ENCODE peak calls at places on chromosome 7, in ten cellular contexts. P is GM10248; I is GM23338; H is T-helper 2 cell; V is A673; G is ascending aorta; F is HEK293T; Q is activated CD4-positive, CD25-positive, alpha-beta regulatory T cell treated with anti-CD3 and anti-CD28 coated beads, Interleukin-2, amount 50 U/mL, for 16 hours; Z is stimulated activated CD4-positive, alpha-beta T cell treated with anti-CD3 and anti-CD28 coated beads, Interleukin-1b, Interleukin-23, amount 100 ng/mL, for 24 hours; C is DMS 273 treated with DMSO at 0.1 percent for 48 hours. L is an unnamed sample.

GRCh38 chr7:22665816-22666375 is 61.1 kb upstream of the IL6 start:
- DNase-seq in P (no peak), I (no peak), H (no peak), V (no peak), G (no peak), F (no peak), Q (no peak), Z (no peak), C (no peak), L (no peak)

GRCh38 chr7:152059311-152059710 is 33.8 kb downstream of the GALNT11 start:
- DNase-seq in P (no peak), I (no peak), H (no peak), V (no peak), G (no peak), F (no peak), Q (no peak), Z (no peak), C (no peak), L (no peak)

GRCh38 chr7:107559864-107560263 is 3.9 kb downstream of the COG5 start:
- DNase-seq in P (no peak), I (no peak), H (no peak), V (peak; percentile 12), G (no peak), F (no peak), Q (no peak), Z (no peak), C (no peak), L (no peak)

GRCh38 chr7:128361463-128362441 is at the start of gene PRRT4:
- DNase-seq in P (peak; percentile 50), I (peak; percentile 72), H (peak; percentile 20), V (peak; percentile 72), G (no peak), F (peak; percentile 72), Q (peak; percentile 10), Z (no peak), C (peak; percentile 28), L (peak; percentile 42)

GRCh38 chr7:139118234-139118802 is 8.8 kb upstream of the ZC3HAV1 start:
- DNase-seq in P (peak; percentile 51), I (peak; percentile 53), H (no peak), V (no peak), G (no peak), F (peak; percentile 62), Q (no peak), Z (no peak), C (no peak), L (no peak)

GRCh38 chr7:157743781-157744525 is 407.1 kb downstream of the DNAJB6 start:
- DNase-seq in P (no peak), I (no peak), H (no peak), V (no peak), G (no peak), F (no peak), Q (no peak), Z (no peak), C (no peak), L (no peak)

GRCh38 chr7:139675127-139676110 is 102.4 kb downstream of the HIPK2 start:
- DNase-seq in P (no peak), I (no peak), H (no peak), V (no peak), G (no peak), F (no peak), Q (no peak), Z (no peak), C (peak; percentile 49), L (no peak)

GRCh38 chr7:1755783-1756626 is 85.9 kb downstream of the ELFN1 start:
- DNase-seq in P (no peak), I (no peak), H (no peak), V (no peak), G (no peak), F (no peak), Q (no peak), Z (no peak), C (no peak), L (no peak)

GRCh38 chr7:11858668-11859302 is 26.8 kb upstream of the THSD7A start:
- DNase-seq in P (no peak), I (no peak), H (no peak), V (no peak), G (no peak), F (no peak), Q (no peak), Z (no peak), C (no peak), L (no peak)

GRCh38 chr7:115910541-115911164 is 119.9 kb downstream of the TFEC start:
- DNase-seq in P (no peak), I (peak; percentile 70), H (no peak), V (peak; percentile 71), G (no peak), F (peak; percentile 12), Q (no peak), Z (no peak), C (peak; percentile 24), L (no peak)

GRCh38 chr7:85475071-85475470 is 288.2 kb upstream of the SEMA3D start:
- DNase-seq in P (no peak), I (no peak), H (no peak), V (no peak), G (no peak), F (no peak), Q (no peak), Z (no peak), C (no peak), L (no peak)

GRCh38 chr7:129298268-129298893 is 73.6 kb downstream of the AHCYL2 start:
- DNase-seq in P (peak; percentile 62), I (peak; percentile 84), H (no peak), V (peak; percentile 59), G (no peak), F (peak; percentile 42), Q (peak; percentile 23), Z (peak; percentile 7), C (no peak), L (peak; percentile 17)

GRCh38 chr7:100679129-100679926 is 5.8 kb downstream of the GNB2 start:
- DNase-seq in P (no peak), I (no peak), H (no peak), V (no peak), G (no peak), F (no peak), Q (no peak), Z (no peak), C (no peak), L (no peak)

GRCh38 chr7:24864214-24864817 is 107.1 kb upstream of the GSDME start:
- DNase-seq in P (no peak), I (no peak), H (no peak), V (no peak), G (no peak), F (no peak), Q (no peak), Z (no peak), C (no peak), L (no peak)

GRCh38 chr7:26782501-26782900 is 81.9 kb downstream of the SKAP2 start:
- DNase-seq in P (no peak), I (no peak), H (no peak), V (peak; percentile 5), G (no peak), F (no peak), Q (no peak), Z (no peak), C (no peak), L (no peak)

GRCh38 chr7:64902806-64903721 is at the start of gene ZNF273:
- DNase-seq in P (peak; percentile 89), I (peak; percentile 98), H (peak; percentile 71), V (peak; percentile 95), G (peak; percentile 96), F (peak; percentile 80), Q (peak; percentile 84), Z (peak; percentile 72), C (peak; percentile 93), L (peak; percentile 94)

GRCh38 chr7:14973712-14974428 is 71.3 kb upstream of the DGKB start:
- DNase-seq in P (no peak), I (no peak), H (no peak), V (no peak), G (no peak), F (no peak), Q (no peak), Z (no peak), C (no peak), L (no peak)

GRCh38 chr7:30936650-30937245 is 25.1 kb downstream of the AQP1 start:
- DNase-seq in P (no peak), I (no peak), H (no peak), V (no peak), G (no peak), F (no peak), Q (no peak), Z (no peak), C (no peak), L (no peak)

GRCh38 chr7:35513192-35513591 is 181.7 kb downstream of the HERPUD2 start:
- DNase-seq in P (no peak), I (no peak), H (no peak), V (no peak), G (no peak), F (no peak), Q (no peak), Z (no peak), C (no peak), L (no peak)

GRCh38 chr7:156155988-156156733 is 343.9 kb upstream of the SHH start:
- DNase-seq in P (no peak), I (no peak), H (no peak), V (no peak), G (no peak), F (no peak), Q (no peak), Z (no peak), C (no peak), L (no peak)

GRCh38 chr7:155529845-155530244 is 16.5 kb downstream of the CNPY1 start:
- DNase-seq in P (no peak), I (no peak), H (no peak), V (no peak), G (peak; percentile 28), F (no peak), Q (no peak), Z (no peak), C (no peak), L (no peak)

GRCh38 chr7:40243076-40243475 is 108.3 kb downstream of the SUGCT start:
- DNase-seq in P (no peak), I (no peak), H (no peak), V (no peak), G (no peak), F (no peak), Q (no peak), Z (no peak), C (no peak), L (no peak)

GRCh38 chr7:69349291-69349690 is 249.0 kb upstream of the AUTS2 start:
- DNase-seq in P (no peak), I (peak; percentile 36), H (no peak), V (no peak), G (no peak), F (no peak), Q (no peak), Z (no peak), C (no peak), L (no peak)

GRCh38 chr7:77426521-77427051 is 10.4 kb upstream of the GSAP start:
- DNase-seq in P (no peak), I (peak; percentile 65), H (no peak), V (no peak), G (no peak), F (no peak), Q (no peak), Z (no peak), C (no peak), L (no peak)

L was measured in dorsolateral prefrontal cortex.